ENCODE peak calls at places on chromosomes 13 and 19, in seven cellular contexts. W is fibroblast of pulmonary artery; F is stimulated activated CD8-positive, alpha-beta memory T cell treated with anti-CD3 and anti-CD28 coated beads, Interleukin-15, amount 100 ng/mL, for 4 hours; I is AG04450; U is thoracic aorta; G is stimulated activated naive CD8-positive, alpha-beta T cell treated with anti-CD3 and anti-CD28 coated beads, Interleukin-15, Interleukin-2, amounts not matched to agents 100 U/mL and 50 U/mL, for 24 hours; V is NCI-H1048. Y is an unnamed sample.
A peak's percentile ranks its signal among the peaks of the same experiment; 100 is the strongest.

GRCh38 chr13:97975851-97976550 is 22.5 kb downstream of the IPO5 start:
- DNase-seq in W (peak; percentile 83), F (peak; percentile 72), I (peak; percentile 29), U (peak; percentile 31), G (peak; percentile 93), V (peak; percentile 86), Y (peak; percentile 88)

GRCh38 chr13:112990783-112991182 is 21.8 kb downstream of the MCF2L start:
- DNase-seq in W (no peak), F (no peak), I (no peak), U (no peak), G (no peak), V (no peak), Y (no peak)

GRCh38 chr19:1866693-1867358 is 3.4 kb upstream of the KLF16 start:
- DNase-seq in W (no peak), F (no peak), I (no peak), U (no peak), G (no peak), V (no peak), Y (no peak)

GRCh38 chr19:16342002-16342715 is 17.5 kb downstream of the KLF2 start:
- DNase-seq in W (no peak), F (no peak), I (no peak), U (no peak), G (peak; percentile 62), V (no peak), Y (no peak)

GRCh38 chr13:113209336-113209879 is at the start of gene CUL4A:
- DNase-seq in W (peak; percentile 64), F (peak; percentile 51), I (no peak), U (no peak), G (peak; percentile 85), V (peak; percentile 20), Y (peak; percentile 68)

GRCh38 chr13:113114511-113115362 is 7.9 kb upstream of the F10 start:
- DNase-seq in W (no peak), F (no peak), I (no peak), U (no peak), G (no peak), V (no peak), Y (no peak)

GRCh38 chr19:2611483-2612464 is 90.7 kb downstream of the GNG7 start:
- DNase-seq in W (no peak), F (no peak), I (no peak), U (no peak), G (no peak), V (no peak), Y (no peak)

GRCh38 chr19:31894451-31894850 is 451.0 kb upstream of the ZNF507 start:
- DNase-seq in W (no peak), F (no peak), I (no peak), U (no peak), G (no peak), V (no peak), Y (no peak)

GRCh38 chr13:74136089-74136658 is 2.0 kb upstream of the KLF12 start:
- DNase-seq in W (peak; percentile 61), F (no peak), I (no peak), U (no peak), G (peak; percentile 55), V (no peak), Y (no peak)

GRCh38 chr19:15811476-15811875 is 4.0 kb downstream of the OR10H1 start:
- DNase-seq in W (no peak), F (no peak), I (no peak), U (no peak), G (no peak), V (no peak), Y (no peak)

Y was measured in K562.